ENCODE peak calls at places on chromosomes 6 and 20, in five cellular contexts. One of them, this sample, is unnamed.
A peak's percentile ranks its signal among the peaks of the same experiment; 100 is the strongest.

GRCh38 chr6:156978948-156979347 is 201.8 kb downstream of the ARID1B start:
- DNase-seq in A549: no peak
- DNase-seq in K562: no peak
- DNase-seq in HepG2: no peak
- DNase-seq in H1: no peak
- DNase-seq in this sample: no peak

GRCh38 chr20:38146628-38147027 is 18.4 kb downstream of the TGM2 start:
- DNase-seq in K562: no peak
- DNase-seq in A549: no peak
- DNase-seq in H1: no peak
- DNase-seq in HepG2: no peak
- DNase-seq in this sample: no peak

GRCh38 chr6:101666256-101666655 is 272.7 kb downstream of the GRIK2 start:
- DNase-seq in K562: no peak
- DNase-seq in HepG2: peak; percentile 0
- DNase-seq in A549: no peak
- DNase-seq in H1: no peak
- DNase-seq in this sample: no peak

GRCh38 chr20:1838479-1839279 is 56.5 kb upstream of the SIRPA start:
- DNase-seq in H1: no peak
- DNase-seq in K562: no peak
- DNase-seq in A549: no peak
- DNase-seq in HepG2: no peak
- DNase-seq in this sample: no peak

GRCh38 chr6:68279793-68280557 is 355.1 kb upstream of the ADGRB3 start:
- DNase-seq in HepG2: no peak
- DNase-seq in K562: no peak
- DNase-seq in A549: no peak
- DNase-seq in H1: no peak
- DNase-seq in this sample: no peak

GRCh38 chr20:60649541-60649940 is 602.5 kb upstream of the CDH4 start:
- DNase-seq in K562: no peak
- DNase-seq in A549: no peak
- DNase-seq in HepG2: no peak
- DNase-seq in H1: no peak
- DNase-seq in this sample: no peak

GRCh38 chr20:12057778-12058177 is 140.1 kb downstream of the BTBD3 start:
- DNase-seq in H1: no peak
- DNase-seq in A549: no peak
- DNase-seq in HepG2: no peak
- DNase-seq in K562: no peak
- DNase-seq in this sample: no peak

GRCh38 chr6:137173501-137173900 is at the start of gene IL22RA2:
- DNase-seq in HepG2: no peak
- DNase-seq in H1: no peak
- DNase-seq in A549: no peak
- DNase-seq in K562: no peak
- DNase-seq in this sample: no peak

DNA sequence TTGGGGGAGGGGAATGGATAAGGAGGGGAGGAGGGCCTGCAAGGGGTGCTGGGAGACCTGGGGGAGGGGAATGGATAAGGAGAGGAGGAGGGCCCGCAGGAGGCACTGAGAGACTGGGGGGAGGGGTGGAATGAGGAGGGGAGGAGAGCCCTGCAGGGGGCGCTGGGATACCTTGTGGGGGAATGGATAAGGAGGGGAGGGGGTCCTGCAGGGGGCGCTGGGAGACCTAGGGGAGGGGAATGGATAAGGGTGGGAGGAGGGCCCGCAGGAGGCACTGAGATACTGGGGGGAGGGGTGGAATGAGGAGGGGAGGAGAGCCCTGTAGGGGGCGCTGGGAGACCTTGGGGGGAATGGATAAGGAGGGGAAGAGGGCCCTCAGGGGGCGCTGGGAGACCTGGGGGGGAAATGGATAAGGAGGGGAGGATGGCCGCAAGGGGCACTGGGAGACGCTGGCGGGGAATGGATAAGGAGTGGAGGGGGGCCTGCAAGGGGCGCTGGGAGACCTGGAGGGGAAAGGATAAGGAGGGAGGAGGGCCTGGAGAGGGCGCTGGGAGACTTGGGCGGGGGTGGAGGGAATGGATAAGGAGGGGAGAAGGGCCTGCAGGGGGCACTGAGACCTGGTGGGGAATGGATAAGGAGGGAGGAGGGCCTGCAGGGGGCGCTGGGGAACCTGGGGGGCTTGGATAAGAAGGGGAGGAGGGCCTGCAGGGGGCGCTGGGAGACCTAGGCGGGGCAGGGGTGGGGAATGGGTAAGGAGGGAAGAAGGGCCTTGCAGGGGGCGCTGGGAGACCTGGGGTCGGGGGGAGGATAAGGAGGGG is 1.3 kb upstream of the CTCFL start:
- DNase-seq in A549: no peak
- DNase-seq in HepG2: peak; percentile 50
- DNase-seq in K562: peak; percentile 70
- DNase-seq in H1: no peak
- DNase-seq in this sample: no peak
- TF ChIP-seq KDM1A in A549: no peak
- TF ChIP-seq KDM1A in HepG2: no peak
- TF ChIP-seq KDM1A in K562: no peak
- TF ChIP-seq KDM1A in H1: no peak
- TF ChIP-seq KDM1A in this sample: no peak

GRCh38 chr20:46984391-46984790 is 89.7 kb downstream of the EYA2 start:
- DNase-seq in HepG2: no peak
- DNase-seq in A549: no peak
- DNase-seq in H1: no peak
- DNase-seq in K562: no peak
- DNase-seq in this sample: no peak
- TF ChIP-seq KDM1A in HepG2: no peak
- TF ChIP-seq KDM1A in A549: no peak
- TF ChIP-seq KDM1A in H1: no peak
- TF ChIP-seq KDM1A in K562: no peak
- TF ChIP-seq KDM1A in this sample: no peak

GRCh38 chr20:33262658-33263065 is 20.4 kb upstream of the BPIFB1 start:
- DNase-seq in H1: peak; percentile 5
- DNase-seq in A549: no peak
- DNase-seq in HepG2: peak; percentile 82
- DNase-seq in K562: peak; percentile 20
- DNase-seq in this sample: no peak
- TF ChIP-seq KDM1A in H1: no peak
- TF ChIP-seq KDM1A in A549: no peak
- TF ChIP-seq KDM1A in HepG2: no peak
- TF ChIP-seq KDM1A in K562: no peak
- TF ChIP-seq KDM1A in this sample: no peak

DNA sequence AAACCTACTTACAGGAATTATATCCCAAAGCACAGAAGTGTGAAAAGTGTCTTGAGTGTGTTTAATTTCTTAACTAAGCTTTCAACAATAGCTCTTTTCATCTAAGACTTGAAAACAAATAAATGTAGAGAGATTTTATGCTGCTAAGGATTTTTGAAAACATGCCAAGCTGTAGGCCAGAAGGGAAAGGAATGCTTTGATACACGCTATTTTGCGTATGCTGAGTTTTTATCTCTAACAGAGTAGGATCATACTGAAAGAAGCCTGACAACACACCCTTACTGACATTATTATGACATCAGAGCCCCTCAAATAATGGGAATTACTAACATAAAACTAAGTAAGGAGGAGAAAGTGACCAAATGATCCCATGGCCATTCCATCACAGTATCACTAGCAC is 265.5 kb downstream of the KHDC1L start:
- DNase-seq in H1: no peak
- DNase-seq in A549: no peak
- DNase-seq in K562: no peak
- DNase-seq in HepG2: no peak
- DNase-seq in this sample: no peak
- TF ChIP-seq KDM1A in H1: no peak
- TF ChIP-seq KDM1A in A549: no peak
- TF ChIP-seq KDM1A in K562: no peak
- TF ChIP-seq KDM1A in HepG2: no peak
- TF ChIP-seq KDM1A in this sample: no peak

GRCh38 chr20:51529758-51530157 is 12.8 kb downstream of the NFATC2 start:
- DNase-seq in H1: no peak
- DNase-seq in HepG2: no peak
- DNase-seq in A549: no peak
- DNase-seq in K562: no peak
- DNase-seq in this sample: no peak
- TF ChIP-seq KDM1A in H1: no peak
- TF ChIP-seq KDM1A in HepG2: no peak
- TF ChIP-seq KDM1A in A549: no peak
- TF ChIP-seq KDM1A in K562: no peak
- TF ChIP-seq KDM1A in this sample: no peak